ENCODE peak calls at places on chromosomes 7 and 10, in six cellular contexts. O is GM23248; Q is uterus; T is A549; M is CD8-positive, alpha-beta T cell; F is NT2/D1. X is an unnamed sample.

GRCh38 chr10:102633282-102633681 is 11.0 kb upstream of the TRIM8 start:
- DNase-seq in F (no peak), T (no peak), Q (no peak), O (peak; percentile 77), M (no peak), X (no peak)

GRCh38 chr7:149229526-149229925 is 9.9 kb upstream of the ZNF212 start:
- DNase-seq in Q (no peak), O (no peak), F (no peak), T (no peak), M (no peak), X (no peak)

GRCh38 chr10:34236927-34237326 is 578.2 kb downstream of the PARD3 start:
- DNase-seq in T (no peak), O (no peak), M (no peak), Q (no peak), F (no peak), X (no peak)

GRCh38 chr7:92835851-92836488 is 403 bp downstream of the CDK6 start:
- DNase-seq in T (peak; percentile 18), O (peak; percentile 62), Q (peak; percentile 19), M (peak; percentile 6), F (no peak), X (no peak)

GRCh38 chr7:20299145-20299544 is 31.6 kb upstream of the ITGB8 start:
- DNase-seq in Q (no peak), T (no peak), M (no peak), O (no peak), F (no peak), X (no peak)

GRCh38 chr10:100864981-100865380 is 47.8 kb upstream of the SLF2 start:
- DNase-seq in F (no peak), O (no peak), M (no peak), T (no peak), Q (no peak), X (no peak)

GRCh38 chr7:2632717-2633537 is 1.1 kb downstream of the TTYH3 start:
- DNase-seq in F (no peak), O (peak; percentile 80), M (no peak), T (peak; percentile 57), Q (peak; percentile 65), X (no peak)

GRCh38 chr7:43650457-43651052 is 67.6 kb downstream of the STK17A start:
- DNase-seq in T (no peak), F (no peak), M (no peak), O (peak; percentile 91), Q (peak; percentile 40), X (no peak)

GRCh38 chr10:75404335-75405200 is 3.0 kb upstream of the ZNF503 start:
- DNase-seq in Q (peak; percentile 55), M (no peak), T (no peak), F (no peak), O (no peak), X (no peak)

DNA sequence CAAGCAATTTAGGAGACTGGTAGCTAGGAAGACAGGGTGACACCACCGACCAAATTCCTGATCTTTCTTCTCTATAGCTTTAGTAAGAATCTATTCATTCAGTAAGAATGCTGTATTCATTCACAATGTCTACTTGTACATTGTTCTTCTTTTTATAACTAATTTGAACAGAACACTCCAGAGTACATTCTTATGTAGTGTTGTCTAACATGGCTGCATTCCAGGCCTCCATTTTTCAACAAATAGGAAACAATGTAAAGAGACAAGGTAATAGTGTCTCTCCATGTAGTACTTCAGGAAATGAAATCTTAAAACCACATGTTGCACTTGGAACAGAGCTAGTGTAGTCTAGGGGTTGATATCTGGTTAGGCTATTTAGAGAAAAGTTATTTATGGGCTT is 1.8 kb downstream of the VCL start:
- DNase-seq in O (peak; percentile 74), T (no peak), Q (no peak), M (no peak), F (no peak), X (no peak)
- H3K4me1 ChIP-seq in O (peaks cover 44% of the 10 kb centered on the region), T (peaks cover 53% of the 10 kb centered on the region), Q (peaks cover 10% of the 10 kb centered on the region), M (peaks cover 32% of the 10 kb centered on the region), F (peaks cover 4% of the 10 kb centered on the region), X (peaks cover 47% of the 10 kb centered on the region)

GRCh38 chr7:158588878-158589442 is 1.3 kb upstream of the PTPRN2 start:
- DNase-seq in Q (no peak), M (no peak), T (no peak), O (no peak), F (no peak), X (no peak)
- H3K9me3 ChIP-seq in Q (no peaks in the 10 kb centered on the region), M (no peaks in the 10 kb centered on the region), T (peaks cover 7% of the 10 kb centered on the region), O (no peaks in the 10 kb centered on the region), F (no peaks in the 10 kb centered on the region), X (no peaks in the 10 kb centered on the region)

DNA sequence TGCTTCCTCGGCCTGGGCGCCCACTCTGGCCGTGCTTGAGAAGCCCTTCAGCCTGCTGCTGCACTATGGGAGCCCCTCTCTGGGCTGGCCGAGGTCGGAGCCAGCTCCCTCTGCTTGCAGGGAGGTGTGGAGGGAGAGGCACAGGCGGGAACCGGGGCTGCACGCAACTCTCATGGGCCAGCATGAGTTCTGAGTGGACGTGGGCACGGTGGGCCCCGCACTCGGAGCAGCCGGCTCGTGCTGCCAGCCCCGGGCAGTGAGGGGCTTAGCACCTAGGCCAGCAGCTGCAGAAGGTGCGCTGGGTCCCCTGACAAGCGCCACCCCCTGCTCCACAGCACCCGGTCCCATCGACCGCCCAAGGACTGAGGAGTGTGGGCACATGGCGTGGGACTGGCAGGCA is 9.0 kb upstream of the PDK4 start:
- DNase-seq in Q (no peak), F (no peak), O (no peak), T (no peak), M (no peak), X (no peak)
- H3K4me1 ChIP-seq in Q (peaks cover 9% of the 10 kb centered on the region), F (no peaks in the 10 kb centered on the region), O (peaks cover 24% of the 10 kb centered on the region), T (peaks cover 27% of the 10 kb centered on the region), M (no peaks in the 10 kb centered on the region), X (peaks cover 31% of the 10 kb centered on the region)

GRCh38 chr10:108336836-108337235 is 1172.3 kb upstream of the SORCS1 start:
- DNase-seq in F (no peak), T (no peak), Q (no peak), O (no peak), M (no peak), X (no peak)

GRCh38 chr10:108338146-108338545 is 1173.6 kb upstream of the SORCS1 start:
- DNase-seq in Q (no peak), O (no peak), M (no peak), T (no peak), F (no peak), X (no peak)
- H3K9me3 ChIP-seq in Q (no peaks in the 10 kb centered on the region), O (no peaks in the 10 kb centered on the region), M (no peaks in the 10 kb centered on the region), T (peaks cover 3% of the 10 kb centered on the region), F (no peaks in the 10 kb centered on the region), X (no peaks in the 10 kb centered on the region)

DNA sequence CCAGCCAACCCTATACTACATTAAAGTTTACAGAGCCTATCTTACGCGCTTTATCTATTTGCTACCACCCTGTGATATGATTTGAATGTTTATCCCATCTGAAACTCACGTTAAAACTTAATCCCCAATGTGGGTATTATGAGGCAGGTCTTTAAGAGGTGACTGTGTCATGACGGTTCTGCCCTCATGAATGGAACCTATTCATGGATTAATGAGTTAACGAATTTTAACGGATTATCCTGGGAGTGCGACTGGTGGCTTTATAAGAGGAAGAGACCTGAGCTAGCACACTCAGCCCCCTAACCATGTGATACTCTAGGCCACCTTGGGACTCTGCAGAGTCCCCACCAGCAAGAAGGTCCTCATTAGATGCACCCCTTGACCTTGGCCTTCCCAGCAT is 37.8 kb downstream of the SRPK2 start:
- DNase-seq in F (no peak), M (no peak), Q (no peak), O (no peak), T (no peak), X (no peak)
- H3K4me1 ChIP-seq in F (no peaks in the 10 kb centered on the region), M (peaks cover 70% of the 10 kb centered on the region), Q (no peaks in the 10 kb centered on the region), O (peaks cover 37% of the 10 kb centered on the region), T (peaks cover 21% of the 10 kb centered on the region), X (peaks cover 37% of the 10 kb centered on the region)

GRCh38 chr7:48638041-48638440 is 286.3 kb upstream of the CDC14C start:
- DNase-seq in Q (no peak), O (no peak), M (no peak), F (no peak), T (no peak), X (no peak)
- H3K9me3 ChIP-seq in Q (no peaks in the 10 kb centered on the region), O (no peaks in the 10 kb centered on the region), M (no peaks in the 10 kb centered on the region), F (no peaks in the 10 kb centered on the region), T (no peaks in the 10 kb centered on the region), X (no peaks in the 10 kb centered on the region)

DNA sequence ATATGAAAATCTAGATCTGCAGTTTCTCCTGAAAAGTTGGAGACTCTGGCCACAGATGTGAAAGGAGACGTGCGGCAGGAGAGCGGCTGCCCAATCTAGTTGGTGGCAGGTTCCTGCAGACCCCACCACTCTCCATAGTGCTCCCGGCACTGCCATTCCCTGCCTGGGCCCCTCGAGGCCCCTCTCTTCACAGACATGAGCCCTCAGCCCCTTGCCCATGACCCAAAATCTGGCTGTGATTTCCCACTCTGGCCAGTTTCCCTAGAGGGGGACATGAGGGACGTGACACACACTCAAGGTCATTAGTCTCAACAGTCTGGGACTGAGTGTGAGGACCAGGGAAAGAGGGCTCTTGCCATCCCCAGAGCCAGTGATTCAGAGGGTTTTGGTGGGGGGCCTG is 138.7 kb downstream of the PTPN20 start:
- DNase-seq in T (no peak), F (no peak), Q (no peak), O (no peak), M (no peak), X (no peak)
- H3K4me1 ChIP-seq in T (no peaks in the 10 kb centered on the region), F (no peaks in the 10 kb centered on the region), Q (no peaks in the 10 kb centered on the region), O (peaks cover 6% of the 10 kb centered on the region), M (peaks cover 16% of the 10 kb centered on the region), X (peaks cover 37% of the 10 kb centered on the region)

GRCh38 chr7:57327081-57327480 is 122.9 kb upstream of the ZNF716 start:
- DNase-seq in T (no peak), O (no peak), M (no peak), Q (no peak), F (no peak), X (no peak)

GRCh38 chr7:57328457-57328856 is 121.5 kb upstream of the ZNF716 start:
- DNase-seq in Q (no peak), T (no peak), F (no peak), M (no peak), O (no peak), X (no peak)

DNA sequence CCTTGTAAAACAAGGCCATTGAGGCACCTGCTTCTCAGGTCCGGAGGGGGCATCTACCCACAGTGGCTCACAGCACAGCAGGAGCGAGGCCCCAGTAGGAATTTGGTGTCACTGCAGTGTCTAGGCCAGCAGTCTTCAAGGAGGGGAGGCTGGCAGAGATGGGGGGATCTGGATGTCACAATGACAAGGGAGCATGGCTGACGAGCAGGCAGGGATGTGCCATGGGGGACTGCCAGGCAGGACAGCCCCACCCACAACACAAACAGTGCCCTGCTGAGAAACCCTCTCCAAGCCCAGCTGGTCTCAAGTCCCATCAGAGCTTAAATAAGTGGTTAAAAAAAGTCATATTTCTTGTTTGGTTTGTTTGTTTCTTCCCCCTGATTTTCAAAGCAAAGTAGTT is 121.0 kb upstream of the ZNF716 start:
- DNase-seq in O (no peak), M (no peak), T (no peak), Q (no peak), F (no peak), X (no peak)
- H3K9me3 ChIP-seq in O (no peaks in the 10 kb centered on the region), M (no peaks in the 10 kb centered on the region), T (no peaks in the 10 kb centered on the region), Q (no peaks in the 10 kb centered on the region), F (no peaks in the 10 kb centered on the region), X (peaks cover 4% of the 10 kb centered on the region)

GRCh38 chr7:77824636-77825035 is 26.1 kb downstream of the PHTF2 start:
- DNase-seq in O (no peak), F (no peak), Q (no peak), M (no peak), T (no peak), X (no peak)

GRCh38 chr7:77830649-77831355 is 32.2 kb downstream of the PHTF2 start:
- DNase-seq in Q (no peak), F (no peak), M (no peak), O (peak; percentile 8), T (no peak), X (no peak)

GRCh38 chr7:77825140-77825539 is 26.6 kb downstream of the PHTF2 start:
- DNase-seq in O (no peak), T (no peak), M (no peak), F (no peak), Q (no peak), X (no peak)

GRCh38 chr7:77826300-77826699 is 27.7 kb downstream of the PHTF2 start:
- DNase-seq in O (no peak), F (no peak), Q (no peak), T (no peak), M (no peak), X (no peak)

GRCh38 chr7:77827999-77828398 is 29.4 kb downstream of the PHTF2 start:
- DNase-seq in T (no peak), Q (no peak), O (no peak), F (no peak), M (no peak), X (no peak)
- H3K4me1 ChIP-seq in T (no peaks in the 10 kb centered on the region), Q (no peaks in the 10 kb centered on the region), O (peaks cover 3% of the 10 kb centered on the region), F (no peaks in the 10 kb centered on the region), M (no peaks in the 10 kb centered on the region), X (peaks cover 10% of the 10 kb centered on the region)